ENCODE peak calls at places on chromosomes 16 and 17, in four cellular contexts. Q is MM.1S, I is GM23338, R is neural progenitor cell. F is an unnamed sample.

GRCh38 chr16:67862623-67863583 is 9.9 kb upstream of the EDC4 start:
- DNase-seq in I (no peak), Q (no peak), R (no peak), F (no peak)

GRCh38 chr16:15961557-15962205 is 12.3 kb downstream of the ABCC1 start:
- DNase-seq in R (no peak), Q (no peak), I (no peak), F (no peak)

GRCh38 chr16:7330709-7331108 is 1.9 kb upstream of the RBFOX1 start:
- DNase-seq in Q (no peak), R (no peak), I (no peak), F (no peak)

GRCh38 chr17:57284984-57285646 is 28.8 kb downstream of the MSI2 start:
- DNase-seq in R (peak; percentile 46), Q (peak; percentile 90), I (peak; percentile 64), F (no peak)

GRCh38 chr16:21185659-21186325 is 25.6 kb downstream of the ZP2 start:
- DNase-seq in Q (no peak), R (no peak), I (no peak), F (no peak)

GRCh38 chr17:77634710-77635109 is 323.8 kb upstream of the TNRC6C start:
- DNase-seq in I (no peak), Q (peak; percentile 95), R (peak; percentile 33), F (peak; percentile 25)

GRCh38 chr17:74424658-74425057 is 7.2 kb upstream of the GPRC5C start:
- DNase-seq in R (no peak), Q (no peak), I (no peak), F (no peak)

GRCh38 chr17:63440770-63441335 is 5.3 kb downstream of the CYB561 start:
- DNase-seq in I (no peak), R (no peak), Q (no peak), F (no peak)

GRCh38 chr17:49522329-49522890 is 27.3 kb downstream of the NGFR start:
- DNase-seq in Q (no peak), I (no peak), R (no peak), F (peak; percentile 16)

GRCh38 chr16:22023505-22023904 is 15.6 kb downstream of the MOSMO start:
- DNase-seq in Q (peak; percentile 67), I (peak; percentile 12), R (no peak), F (no peak)

GRCh38 chr17:56891751-56892150 is 22.1 kb downstream of the TRIM25 start:
- DNase-seq in R (peak; percentile 22), I (peak; percentile 76), Q (no peak), F (peak; percentile 78)

GRCh38 chr17:32484628-32485027 is 2.2 kb upstream of the CDK5R1 start:
- DNase-seq in I (no peak), R (no peak), Q (no peak), F (no peak)

GRCh38 chr17:15914400-15915165 is 30.3 kb upstream of the ADORA2B start:
- DNase-seq in Q (no peak), I (no peak), R (no peak), F (no peak)

GRCh38 chr17:34154916-34155730 is 100.0 kb upstream of the CCL2 start:
- DNase-seq in R (peak; percentile 31), Q (no peak), I (peak; percentile 51), F (peak; percentile 39)

GRCh38 chr17:61345825-61346628 is 53.6 kb upstream of the TBX2 start:
- DNase-seq in R (no peak), I (no peak), Q (no peak), F (no peak)

GRCh38 chr16:90054554-90054953 is 22.6 kb downstream of the PRDM7 start:
- DNase-seq in Q (no peak), I (no peak), R (no peak), F (no peak)

GRCh38 chr16:56653218-56653617 is 1.5 kb downstream of the MT1B start:
- DNase-seq in R (no peak), I (no peak), Q (no peak), F (no peak)

GRCh38 chr17:17042851-17043667 is 802 bp downstream of the MPRIP start:
- DNase-seq in Q (peak; percentile 34), R (peak; percentile 45), I (peak; percentile 54), F (peak; percentile 49)

GRCh38 chr17:38740016-38740415 is 8.1 kb downstream of the PCGF2 start:
- DNase-seq in I (no peak), R (no peak), Q (no peak), F (no peak)

GRCh38 chr17:38741443-38741842 is 6.7 kb downstream of the PCGF2 start:
- DNase-seq in I (no peak), R (no peak), Q (no peak), F (no peak)

GRCh38 chr17:38741853-38742421 is 6.2 kb downstream of the PCGF2 start:
- DNase-seq in Q (no peak), I (no peak), R (no peak), F (no peak)

GRCh38 chr17:38739305-38739704 is 8.8 kb downstream of the PCGF2 start:
- DNase-seq in R (no peak), I (no peak), Q (no peak), F (no peak)

GRCh38 chr17:38740806-38741205 is 7.3 kb downstream of the PCGF2 start:
- DNase-seq in I (no peak), R (no peak), Q (no peak), F (no peak)
- H4K20me1 ChIP-seq in I (peaks cover 60% of the 10 kb centered on the region), R (peaks cover 95% of the 10 kb centered on the region), Q (no peaks in the 10 kb centered on the region), F (no peaks in the 10 kb centered on the region)

GRCh38 chr17:2947588-2947950 is 115.8 kb downstream of the OR1D5 start:
- DNase-seq in I (no peak), R (no peak), Q (no peak), F (no peak)
- H4K20me1 ChIP-seq in I (peaks cover 11% of the 10 kb centered on the region), R (no peaks in the 10 kb centered on the region), Q (no peaks in the 10 kb centered on the region), F (no peaks in the 10 kb centered on the region)

DNA sequence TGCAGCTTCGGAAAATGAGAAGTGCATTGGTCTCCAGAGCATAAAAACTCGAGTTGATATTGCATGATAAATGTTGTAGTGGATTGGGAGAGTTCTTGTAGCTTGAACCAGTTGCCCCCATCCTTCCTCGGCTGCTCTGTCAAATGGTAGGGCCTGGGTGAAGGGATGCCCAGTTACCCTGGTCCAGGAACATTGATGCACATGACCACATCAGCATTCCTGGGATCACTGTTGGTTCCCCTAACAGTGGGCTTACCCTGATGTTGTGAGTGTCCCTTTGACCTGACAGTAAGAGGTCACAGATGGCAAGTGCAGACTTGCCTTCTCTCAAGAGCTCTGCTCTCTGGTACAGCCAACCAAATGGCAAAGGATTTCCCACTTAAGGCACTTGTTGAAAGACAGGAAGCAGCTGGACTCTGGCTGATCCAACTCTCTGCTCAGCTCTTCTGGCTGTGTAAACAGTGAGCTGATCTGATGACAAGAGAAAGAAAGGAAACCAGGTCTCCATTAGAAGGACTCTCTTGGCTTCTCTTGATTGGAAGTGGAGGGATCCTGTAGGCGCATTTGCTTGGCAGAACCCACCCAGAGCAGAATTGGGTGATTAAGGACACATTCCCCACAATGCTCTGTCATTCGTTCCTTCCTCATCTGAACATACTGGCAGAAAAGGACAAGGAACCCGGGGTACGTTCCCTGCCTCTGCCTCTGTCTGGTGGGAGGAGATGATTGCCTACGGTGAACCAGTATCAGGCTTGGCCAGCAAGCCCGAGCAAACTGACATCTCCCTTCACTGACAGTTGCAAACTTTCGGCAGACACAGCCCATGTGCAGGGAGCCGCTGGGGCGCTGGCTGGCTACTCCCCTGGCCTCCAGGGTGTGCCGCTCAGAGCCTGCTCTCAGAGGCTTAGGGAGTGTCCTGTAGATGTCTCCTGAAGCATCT is 29.3 kb downstream of the LDHD start:
- DNase-seq in I (no peak), R (no peak), Q (no peak), F (no peak)
- H4K20me1 ChIP-seq in I (peaks cover 12% of the 10 kb centered on the region), R (peaks cover 75% of the 10 kb centered on the region), Q (no peaks in the 10 kb centered on the region), F (no peaks in the 10 kb centered on the region)

GRCh38 chr16:307691-308312 is 24.8 kb downstream of the PDIA2 start:
- DNase-seq in Q (no peak), R (no peak), I (no peak), F (no peak)

GRCh38 chr16:309476-309875 is 26.5 kb downstream of the PDIA2 start:
- DNase-seq in I (peak; percentile 37), Q (no peak), R (no peak), F (no peak)

GRCh38 chr16:306911-307370 is 24.0 kb downstream of the PDIA2 start:
- DNase-seq in I (no peak), R (no peak), Q (peak; percentile 21), F (no peak)

GRCh38 chr16:303760-304505 is 21.0 kb downstream of the PDIA2 start:
- DNase-seq in Q (no peak), R (peak; percentile 39), I (no peak), F (no peak)

GRCh38 chr16:305916-306315 is 23.0 kb downstream of the PDIA2 start:
- DNase-seq in R (no peak), Q (no peak), I (no peak), F (no peak)
- H4K20me1 ChIP-seq in R (no peaks in the 10 kb centered on the region), Q (no peaks in the 10 kb centered on the region), I (peaks cover 7% of the 10 kb centered on the region), F (no peaks in the 10 kb centered on the region)

GRCh38 chr17:75737133-75737962 is 16.1 kb downstream of the ITGB4 start:
- DNase-seq in Q (no peak), R (no peak), I (no peak), F (no peak)
- H4K20me1 ChIP-seq in Q (no peaks in the 10 kb centered on the region), R (no peaks in the 10 kb centered on the region), I (no peaks in the 10 kb centered on the region), F (no peaks in the 10 kb centered on the region)

DNA sequence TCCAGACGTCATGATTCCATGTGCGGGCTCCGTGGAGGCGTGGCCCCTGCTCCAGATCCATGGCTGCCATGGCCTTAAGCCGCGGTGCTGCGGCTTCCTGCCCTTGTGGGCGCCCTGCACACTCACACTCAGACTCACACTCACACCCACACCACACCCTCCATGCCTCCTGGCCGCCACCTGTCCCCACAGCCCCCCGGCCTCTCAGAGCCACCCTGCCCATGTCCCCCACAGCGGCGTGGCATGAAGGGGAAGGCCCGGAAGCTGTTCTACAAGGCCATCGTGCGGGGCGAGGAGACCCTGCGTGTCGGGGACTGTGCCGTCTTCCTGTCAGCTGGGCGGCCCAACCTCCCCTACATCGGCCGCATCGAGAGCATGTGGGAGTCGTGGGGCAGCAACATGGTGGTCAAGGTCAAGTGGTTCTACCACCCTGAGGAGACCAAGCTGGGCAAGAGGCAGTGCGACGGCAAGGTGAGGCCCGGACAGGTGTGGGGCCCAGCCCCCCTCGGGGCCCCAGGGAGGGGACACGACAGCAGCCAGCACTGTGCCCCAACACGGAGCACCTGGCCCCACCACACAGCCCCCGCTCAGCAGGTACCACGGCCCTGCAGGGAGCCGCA is 50.0 kb downstream of the ACTG1 start:
- DNase-seq in R (no peak), Q (no peak), I (no peak), F (no peak)
- H4K20me1 ChIP-seq in R (no peaks in the 10 kb centered on the region), Q (no peaks in the 10 kb centered on the region), I (no peaks in the 10 kb centered on the region), F (no peaks in the 10 kb centered on the region)

GRCh38 chr17:72561266-72561665 is 440.4 kb downstream of the SOX9 start:
- DNase-seq in R (no peak), Q (no peak), I (no peak), F (no peak)
- H4K20me1 ChIP-seq in R (no peaks in the 10 kb centered on the region), Q (peaks cover 23% of the 10 kb centered on the region), I (no peaks in the 10 kb centered on the region), F (no peaks in the 10 kb centered on the region)

GRCh38 chr17:21041753-21042433 is 918 bp downstream of the USP22 start:
- DNase-seq in I (peak; percentile 89), R (peak; percentile 87), Q (peak; percentile 75), F (peak; percentile 92)
- H4K20me1 ChIP-seq in I (peaks cover 30% of the 10 kb centered on the region), R (peaks cover 52% of the 10 kb centered on the region), Q (peaks cover 16% of the 10 kb centered on the region), F (no peaks in the 10 kb centered on the region)

DNA sequence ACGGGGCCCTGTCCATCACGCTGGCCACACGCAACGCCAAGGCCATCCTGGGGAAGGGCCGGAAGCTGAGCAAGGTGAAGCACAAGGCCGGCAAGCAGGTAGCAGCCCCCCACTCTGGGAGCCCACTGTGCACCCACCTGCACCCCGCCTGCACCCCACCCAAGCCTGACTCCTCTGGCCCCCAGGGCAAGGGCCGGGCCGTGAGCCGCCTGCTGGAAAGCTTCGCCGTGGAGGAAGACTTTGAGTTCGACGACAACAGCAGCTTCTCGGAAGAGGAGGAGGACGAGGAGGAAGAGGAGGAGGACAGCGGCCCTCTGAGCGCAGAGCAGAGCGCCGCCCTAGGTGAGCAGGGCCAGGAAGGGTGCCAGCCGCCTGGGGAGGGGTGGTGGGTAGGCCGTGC is 54.0 kb downstream of the ACTG1 start:
- DNase-seq in I (no peak), R (no peak), Q (no peak), F (no peak)
- H4K20me1 ChIP-seq in I (no peaks in the 10 kb centered on the region), R (no peaks in the 10 kb centered on the region), Q (no peaks in the 10 kb centered on the region), F (no peaks in the 10 kb centered on the region)

F was measured in H9.